ENCODE peak calls at places on chromosome 9, in seven cellular contexts. F is BJ, L is tibial nerve, K is MM.1S, Z is HL-60, G is body of pancreas, D is ovary. R is an unnamed sample.

GRCh38 chr9:115469826-115470225 is 351.9 kb upstream of the TNC start:
- DNase-seq in G (no peak), D (no peak), L (no peak), Z (no peak), K (no peak), F (no peak), R (no peak)

GRCh38 chr9:114417511-114417910 is 29.7 kb upstream of the AKNA start:
- DNase-seq in G (no peak), D (no peak), K (no peak), L (no peak), Z (no peak), F (peak), R (no peak)

GRCh38 chr9:101480386-101480785 is 44.8 kb upstream of the ALDOB start:
- DNase-seq in D (no peak), K (no peak), Z (no peak), G (no peak), F (no peak), L (no peak), R (no peak)

GRCh38 chr9:137028281-137029057 is 432 bp upstream of the ABCA2 start:
- DNase-seq in K (peak), G (peak), F (no peak), Z (peak), L (no peak), D (no peak), R (no peak)

GRCh38 chr9:33293782-33294181 is 3.5 kb downstream of the NFX1 start:
- DNase-seq in F (no peak), Z (no peak), G (no peak), D (no peak), K (no peak), L (no peak), R (no peak)

GRCh38 chr9:1604942-1605560 is 410.1 kb upstream of the SMARCA2 start:
- DNase-seq in L (peak), G (no peak), K (peak), Z (no peak), D (no peak), F (no peak), R (no peak)

GRCh38 chr9:122197334-122197872 is 31.4 kb downstream of the LHX6 start:
- DNase-seq in Z (no peak), L (no peak), K (no peak), D (no peak), G (no peak), F (no peak), R (no peak)

GRCh38 chr9:20636883-20637440 is 14.7 kb upstream of the MLLT3 start:
- DNase-seq in L (no peak), F (no peak), K (no peak), D (no peak), G (no peak), Z (no peak), R (no peak)

GRCh38 chr9:119368681-119369581 is at the start of gene BRINP1:
- DNase-seq in L (no peak), F (no peak), Z (no peak), G (no peak), K (no peak), D (no peak), R (no peak)

GRCh38 chr9:121822093-121823085 is 171.0 kb downstream of the DAB2IP start:
- DNase-seq in L (no peak), F (no peak), Z (no peak), D (no peak), G (no peak), K (no peak), R (no peak)

GRCh38 chr9:38662763-38663593 is 42.6 kb upstream of the ANKRD18A start:
- DNase-seq in F (no peak), Z (no peak), G (no peak), L (no peak), K (no peak), D (no peak), R (no peak)

GRCh38 chr9:35566417-35566816 is 38.6 kb upstream of the TESK1 start:
- DNase-seq in F (no peak), L (no peak), Z (no peak), G (no peak), D (no peak), K (no peak), R (no peak)

GRCh38 chr9:79477955-79478751 is 93.6 kb upstream of the TLE4 start:
- DNase-seq in L (peak), G (peak), Z (peak), F (no peak), K (no peak), D (no peak), R (no peak)

GRCh38 chr9:81293651-81294050 is 395.7 kb downstream of the TLE1 start:
- DNase-seq in L (no peak), F (no peak), Z (no peak), D (no peak), G (no peak), K (no peak), R (no peak)

GRCh38 chr9:71858812-71859211 is 52.2 kb downstream of the ABHD17B start:
- DNase-seq in L (no peak), G (no peak), K (peak), D (no peak), Z (no peak), F (no peak), R (no peak)

GRCh38 chr9:124849801-124850200 is 3.5 kb upstream of the WDR38 start:
- DNase-seq in D (no peak), Z (no peak), F (peak), L (peak), K (no peak), G (no peak), R (no peak)

GRCh38 chr9:8857330-8858249 is 1058.0 kb upstream of the DMAC1 start:
- DNase-seq in Z (peak), D (peak), K (peak), F (no peak), G (peak), L (peak), R (no peak)

GRCh38 chr9:85521331-85522197 is 220.2 kb downstream of the AGTPBP1 start:
- DNase-seq in F (no peak), L (no peak), K (no peak), D (no peak), G (no peak), Z (no peak), R (no peak)

GRCh38 chr9:131410051-131410491 is 16.2 kb downstream of the PRRC2B start:
- DNase-seq in L (no peak), Z (peak), K (no peak), G (no peak), D (no peak), F (no peak), R (no peak)

GRCh38 chr9:72476617-72477375 is 44.6 kb upstream of the TMC1 start:
- DNase-seq in F (peak), L (no peak), K (no peak), G (peak), Z (no peak), D (no peak), R (no peak)

GRCh38 chr9:96484521-96484931 is 34.6 kb downstream of the HABP4 start:
- DNase-seq in K (peak), D (no peak), F (no peak), G (no peak), L (no peak), Z (no peak), R (no peak)

GRCh38 chr9:111944467-111944866 is 47.9 kb downstream of the UGCG start:
- DNase-seq in G (no peak), D (no peak), K (no peak), Z (no peak), F (no peak), L (no peak), R (no peak)

GRCh38 chr9:136926749-136927148 is 17.8 kb downstream of the FBXW5 start:
- DNase-seq in L (no peak), K (no peak), F (no peak), D (no peak), Z (no peak), G (no peak), R (no peak)

GRCh38 chr9:133275105-133276000 is at the start of gene ABO:
- DNase-seq in Z (no peak), L (no peak), D (peak), G (peak), F (no peak), K (no peak), R (no peak)
- TF ChIP-seq CTCF in Z (no peak), L (peak), D (peak), G (no peak), F (no peak), K (no peak), R (no peak)

DNA sequence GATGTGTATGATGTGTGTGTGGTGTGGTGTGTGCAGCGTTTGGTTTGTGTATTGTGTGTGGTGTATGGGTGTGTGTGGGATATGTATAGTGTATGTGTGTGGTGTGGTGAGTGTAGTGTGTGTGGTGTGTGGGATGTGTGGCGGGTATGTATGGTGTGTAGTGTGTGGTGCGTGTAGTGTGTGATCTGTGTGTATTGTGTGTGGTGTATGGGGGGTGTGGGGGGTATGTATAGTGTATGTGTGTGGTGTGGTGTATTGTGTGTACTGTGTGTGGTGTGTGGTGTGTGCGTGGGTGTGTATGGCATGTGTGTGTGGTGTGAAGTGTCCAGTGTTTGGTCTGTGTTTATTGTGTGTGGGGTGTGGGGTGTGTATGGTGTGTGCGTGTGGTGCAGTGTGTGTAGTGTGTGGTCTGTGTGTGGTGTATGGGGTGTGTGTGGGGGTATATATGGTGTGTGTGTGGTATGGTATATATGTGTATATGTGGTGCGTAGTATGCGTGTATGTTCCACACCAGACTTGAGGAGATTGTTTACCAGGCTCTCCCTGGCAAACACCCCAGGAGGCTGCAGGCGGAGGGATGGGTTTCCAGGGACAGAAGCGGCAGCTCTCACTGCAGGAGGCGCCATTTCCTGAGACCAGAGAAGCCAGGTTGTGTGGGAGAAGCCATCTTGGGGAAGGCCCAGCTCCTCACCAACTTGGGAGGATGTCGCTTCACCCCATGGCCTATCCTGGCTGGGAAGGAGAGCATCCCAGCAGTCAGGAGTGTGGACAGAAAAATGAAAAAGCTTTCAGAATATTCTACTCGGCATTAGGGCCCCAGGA is 138.1 kb downstream of the NXNL2 start:
- DNase-seq in F (no peak), L (no peak), K (no peak), D (no peak), Z (no peak), G (no peak), R (no peak)
- TF ChIP-seq CTCF in F (no peak), L (no peak), K (no peak), D (no peak), Z (no peak), G (no peak), R (no peak)

GRCh38 chr9:116937361-116937760 is 250.3 kb downstream of the TRIM32 start:
- DNase-seq in D (no peak), Z (no peak), F (no peak), G (no peak), K (no peak), L (no peak), R (no peak)

GRCh38 chr9:116928884-116929283 is 241.8 kb downstream of the TRIM32 start:
- DNase-seq in K (no peak), Z (no peak), F (no peak), L (no peak), G (no peak), D (no peak), R (no peak)

GRCh38 chr9:116935149-116935897 is 248.2 kb downstream of the TRIM32 start:
- DNase-seq in D (no peak), Z (no peak), F (no peak), K (no peak), G (no peak), L (no peak), R (no peak)

GRCh38 chr9:116928283-116928682 is 241.2 kb downstream of the TRIM32 start:
- DNase-seq in G (no peak), D (no peak), L (no peak), K (no peak), F (no peak), Z (no peak), R (no peak)

DNA sequence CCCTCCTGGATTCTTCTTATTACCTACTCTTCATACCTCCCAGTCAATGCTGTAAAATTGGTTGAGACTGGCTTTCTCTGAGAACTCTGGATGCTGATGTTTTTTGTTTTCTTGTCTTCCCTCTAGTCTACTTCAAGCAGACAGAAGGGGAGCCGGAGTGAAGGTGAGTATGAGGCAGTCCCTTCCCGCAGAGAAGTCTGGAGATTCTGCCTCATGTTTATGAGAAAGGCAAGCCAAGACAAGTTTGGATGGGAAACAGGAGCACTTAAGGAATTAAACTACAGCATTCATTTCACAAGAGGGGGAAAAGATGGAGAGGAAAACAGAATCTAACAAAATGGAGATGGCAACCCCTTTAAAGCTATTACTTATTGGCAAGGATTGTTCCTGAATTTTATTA is 246.1 kb downstream of the TRIM32 start:
- DNase-seq in Z (no peak), F (no peak), D (no peak), K (no peak), G (no peak), L (no peak), R (no peak)
- TF ChIP-seq CTCF in Z (no peak), F (no peak), D (no peak), K (no peak), G (no peak), L (no peak), R (no peak)

GRCh38 chr9:98796364-98797101 is at the start of gene ANKS6:
- DNase-seq in K (peak), F (no peak), L (peak), G (peak), Z (peak), D (peak), R (peak)
- TF ChIP-seq CTCF in K (peak), F (peak), L (peak), G (peak), Z (no peak), D (peak), R (peak)

GRCh38 chr9:22457448-22457847 is 10.8 kb downstream of the DMRTA1 start:
- DNase-seq in Z (no peak), D (no peak), G (peak), K (no peak), F (no peak), L (no peak), R (no peak)
- TF ChIP-seq CTCF in Z (no peak), D (no peak), G (no peak), K (no peak), F (no peak), L (no peak), R (no peak)

GRCh38 chr9:126620478-126620877 is 6.8 kb downstream of the LMX1B start:
- DNase-seq in D (no peak), F (no peak), G (no peak), Z (no peak), L (no peak), K (no peak), R (no peak)
- TF ChIP-seq CTCF in D (no peak), F (no peak), G (no peak), Z (no peak), L (no peak), K (no peak), R (no peak)

GRCh38 chr9:37592108-37592951 is at the start of gene TOMM5:
- DNase-seq in G (peak), K (peak), D (peak), L (peak), Z (peak), F (peak), R (peak)
- TF ChIP-seq CTCF in G (no peak), K (no peak), D (no peak), L (peak), Z (no peak), F (no peak), R (no peak)

GRCh38 chr9:135087489-135087791 is at the start of gene OLFM1:
- DNase-seq in L (peak), G (peak), K (no peak), F (no peak), Z (peak), D (peak), R (peak)
- TF ChIP-seq CTCF in L (peak), G (peak), K (no peak), F (peak), Z (no peak), D (peak), R (peak)

GRCh38 chr9:83231039-83231438 is 168.1 kb upstream of the RASEF start:
- DNase-seq in D (no peak), G (no peak), Z (peak), L (no peak), K (no peak), F (no peak), R (no peak)
- TF ChIP-seq CTCF in D (no peak), G (no peak), Z (peak), L (no peak), K (no peak), F (no peak), R (no peak)

R was measured in AG09319.